ENCODE peak calls at places on chromosomes 4 and X, in six cellular contexts. Y is cardiac muscle cell, E is H1, H is AG04449, U is PC-3, R is omental fat pad. Z is an unnamed sample.

GRCh38 chr4:19298998-19299397 is 952.7 kb upstream of the SLIT2 start:
- DNase-seq in Y (peak; percentile 6), E (no peak), H (no peak), U (no peak), R (no peak), Z (no peak)

GRCh38 chrX:10949541-10949940 is 161.6 kb upstream of the HCCS start:
- DNase-seq in Y (no peak), E (no peak), H (no peak), U (no peak), R (no peak), Z (no peak)

GRCh38 chr4:32025840-32026459 is 1305.8 kb downstream of the PCDH7 start:
- DNase-seq in Y (peak; percentile 51), E (no peak), H (no peak), U (peak; percentile 51), R (no peak), Z (no peak)

GRCh38 chrX:108081110-108081509 is 10.2 kb downstream of the PSMD10 start:
- DNase-seq in Y (no peak), E (no peak), H (no peak), U (no peak), R (no peak), Z (no peak)

GRCh38 chr4:10611673-10612072 is 72.9 kb downstream of the CLNK start:
- DNase-seq in Y (peak; percentile 87), E (no peak), H (no peak), U (peak; percentile 88), R (no peak), Z (no peak)

GRCh38 chr4:73764513-73764912 is 24.1 kb downstream of the CXCL8 start:
- DNase-seq in Y (no peak), E (no peak), H (no peak), U (peak; percentile 72), R (no peak), Z (no peak)

GRCh38 chr4:5808081-5808741 is 84.7 kb downstream of the CRMP1 start:
- DNase-seq in Y (peak; percentile 24), E (no peak), H (no peak), U (no peak), R (no peak), Z (no peak)

GRCh38 chr4:169116270-169116901 is 106.3 kb upstream of the CBR4 start:
- DNase-seq in Y (peak; percentile 18), E (no peak), H (no peak), U (peak; percentile 46), R (no peak), Z (no peak)

GRCh38 chrX:22699591-22700091 is 300.1 kb upstream of the DDX53 start:
- DNase-seq in Y (no peak), E (no peak), H (peak; percentile 77), U (peak; percentile 2), R (no peak), Z (no peak)

GRCh38 chr4:23533859-23534258 is 356.0 kb downstream of the PPARGC1A start:
- DNase-seq in Y (no peak), E (no peak), H (no peak), U (no peak), R (no peak), Z (no peak)

GRCh38 chr4:68831642-68832041 is 15.8 kb downstream of the UGT2B10 start:
- DNase-seq in Y (no peak), E (no peak), H (no peak), U (no peak), R (no peak), Z (no peak)

GRCh38 chr4:124275-125081 is at the start of gene ZNF718:
- DNase-seq in Y (peak; percentile 98), E (peak; percentile 94), H (peak; percentile 84), U (peak; percentile 89), R (peak; percentile 99), Z (peak; percentile 92)

GRCh38 chrX:118727686-118728339 is 407 bp downstream of the IL13RA1 start:
- DNase-seq in Y (peak; percentile 39), E (no peak), H (no peak), U (peak; percentile 11), R (no peak), Z (peak; percentile 43)

GRCh38 chr4:40475609-40476008 is 140.5 kb downstream of the CHRNA9 start:
- DNase-seq in Y (no peak), E (no peak), H (no peak), U (no peak), R (no peak), Z (no peak)

GRCh38 chrX:154472685-154473632 is 6.1 kb downstream of the LAGE3 start:
- DNase-seq in Y (no peak), E (no peak), H (no peak), U (no peak), R (no peak), Z (no peak)

GRCh38 chr4:162506253-162506652 is 342.5 kb upstream of the FSTL5 start:
- DNase-seq in Y (peak; percentile 58), E (no peak), H (peak; percentile 9), U (peak; percentile 7), R (no peak), Z (no peak)

GRCh38 chr4:155666701-155667537 is at the start of gene GUCY1A1:
- DNase-seq in Y (peak; percentile 19), E (peak; percentile 67), H (no peak), U (peak; percentile 51), R (no peak), Z (peak; percentile 38)

DNA sequence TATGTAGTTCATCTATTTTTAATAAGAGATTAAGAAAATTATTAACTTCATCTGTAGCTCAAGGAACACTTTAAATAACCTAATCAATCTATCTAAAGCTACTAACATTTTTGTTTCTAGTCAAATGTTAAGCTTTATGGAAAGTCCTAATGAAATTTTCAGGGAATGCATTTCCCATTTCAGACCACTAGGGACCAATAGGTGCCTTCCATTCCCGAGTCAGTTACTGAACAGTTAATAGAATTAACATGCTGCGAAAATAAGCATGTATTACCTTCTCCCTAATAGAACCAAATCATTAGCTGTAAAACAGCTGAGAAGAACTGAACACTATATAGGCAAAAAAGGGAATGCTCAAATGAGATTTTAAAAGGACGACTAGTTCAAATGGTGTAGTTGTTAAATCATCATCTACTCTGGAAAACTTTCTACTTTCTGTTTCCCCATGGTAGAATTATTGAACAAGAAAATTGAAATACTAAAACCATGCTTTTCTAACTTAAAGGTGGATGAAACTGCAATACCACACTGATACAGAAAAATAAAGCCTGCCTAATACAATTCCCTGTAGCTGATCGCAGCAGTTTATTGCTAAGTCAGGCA is 22.5 kb downstream of the STX18 start:
- DNase-seq in Y (peak; percentile 38), E (no peak), H (no peak), U (peak; percentile 48), R (no peak), Z (no peak)
- TF ChIP-seq CTCF in Y (peak; percentile 69), E (peak; percentile 64), H (peak; percentile 54), U (peak; percentile 65), R (no peak), Z (peak; percentile 78)

DNA sequence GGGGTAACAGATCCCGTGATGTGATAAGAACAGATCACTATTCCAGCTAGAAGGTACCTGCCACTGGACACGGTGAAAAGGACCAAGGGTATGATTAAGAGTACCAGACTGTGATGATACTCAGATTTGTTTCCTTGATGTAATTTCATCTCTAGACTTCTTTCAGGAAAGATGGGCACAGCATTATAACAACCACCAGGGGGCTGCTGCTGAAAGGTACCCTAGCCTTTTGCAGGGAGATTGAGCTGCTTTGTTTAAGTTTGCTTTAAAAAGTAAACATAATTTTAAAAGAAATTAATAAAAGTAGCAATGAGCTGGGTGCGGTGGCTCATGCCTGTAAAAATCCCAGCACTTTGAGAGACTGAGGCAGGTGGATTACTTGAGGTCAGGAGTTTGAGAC is 145.4 kb downstream of the EMCN start:
- DNase-seq in Y (peak; percentile 24), E (peak; percentile 44), H (no peak), U (peak; percentile 30), R (no peak), Z (no peak)
- TF ChIP-seq CTCF in Y (peak; percentile 68), E (peak; percentile 57), H (peak; percentile 32), U (peak; percentile 59), R (no peak), Z (peak; percentile 56)

DNA sequence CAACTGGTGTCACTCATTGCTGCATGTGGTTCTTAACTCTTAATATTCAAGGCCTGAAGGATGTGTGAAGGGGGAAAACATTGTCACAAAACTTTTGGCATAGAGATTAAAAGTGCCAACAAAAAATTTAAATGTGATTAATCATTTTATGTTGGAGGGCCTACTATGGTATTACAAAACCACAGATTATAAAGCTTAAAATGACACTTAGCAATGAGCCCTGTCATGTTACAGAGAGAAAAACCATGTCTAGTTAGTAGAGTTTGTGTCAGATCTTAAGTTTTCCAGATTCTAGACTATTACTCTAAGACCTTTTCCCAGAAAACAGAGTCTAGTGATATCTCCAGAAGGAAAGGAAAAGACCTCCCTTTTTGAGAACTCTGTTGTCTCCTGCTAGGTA is 239.1 kb upstream of the DKK2 start:
- DNase-seq in Y (no peak), E (no peak), H (no peak), U (no peak), R (no peak), Z (no peak)
- TF ChIP-seq CTCF in Y (no peak), E (no peak), H (no peak), U (no peak), R (no peak), Z (no peak)

DNA sequence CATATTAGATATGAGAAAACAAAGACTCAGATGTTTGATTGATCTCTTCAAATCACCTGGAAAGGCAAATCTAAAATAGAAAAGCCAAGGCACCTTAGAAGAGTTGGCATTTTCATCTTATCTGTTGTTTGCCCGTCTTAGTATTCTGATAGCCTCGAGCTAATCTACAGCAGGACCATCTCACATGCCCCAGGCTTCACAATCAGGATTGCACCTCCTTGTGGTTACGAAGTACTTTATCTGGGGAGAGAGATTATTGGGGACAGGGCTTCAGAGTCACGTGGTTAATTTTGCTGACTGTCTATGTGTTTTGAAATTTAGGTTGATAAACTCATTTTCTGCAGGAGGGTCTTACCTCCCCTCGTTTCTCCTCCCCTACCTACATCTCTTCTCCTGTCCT is 313.1 kb upstream of the ANXA10 start:
- DNase-seq in Y (peak; percentile 14), E (no peak), H (no peak), U (no peak), R (no peak), Z (no peak)
- TF ChIP-seq CTCF in Y (no peak), E (peak; percentile 22), H (no peak), U (peak; percentile 19), R (no peak), Z (no peak)

GRCh38 chr4:139530833-139531427 is 25.1 kb downstream of the SETD7 start:
- DNase-seq in Y (peak; percentile 59), E (peak; percentile 91), H (no peak), U (peak; percentile 49), R (peak; percentile 44), Z (no peak)
- TF ChIP-seq CTCF in Y (peak; percentile 64), E (peak; percentile 85), H (peak; percentile 54), U (peak; percentile 61), R (no peak), Z (peak; percentile 36)

DNA sequence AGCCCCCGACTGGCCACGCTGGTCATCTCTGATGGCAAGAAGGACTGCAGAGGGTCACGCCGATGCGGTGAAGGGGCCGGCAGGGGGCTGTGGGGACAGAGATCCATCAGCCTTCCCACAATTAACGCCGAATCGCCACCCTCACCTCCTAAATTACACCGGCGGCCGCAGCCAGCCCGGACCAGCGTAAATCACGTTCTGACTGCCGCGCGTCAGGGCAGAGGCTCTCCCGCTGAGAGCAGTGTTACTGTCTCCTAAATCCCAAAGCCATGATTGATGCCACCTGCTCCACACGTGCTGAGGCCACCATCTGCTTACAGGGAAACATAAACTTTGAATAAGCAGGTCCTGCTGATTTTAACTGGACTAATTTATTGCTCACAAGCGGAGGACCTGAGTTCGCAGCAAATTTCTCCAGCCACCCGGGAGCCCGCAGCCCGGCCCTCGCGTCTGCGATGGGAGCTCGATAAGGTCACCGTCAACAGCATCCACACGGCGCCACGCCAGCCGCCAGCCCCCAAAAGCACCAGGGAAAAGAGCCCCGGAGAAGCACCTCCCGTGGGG is 127.3 kb upstream of the NKX1-1 start:
- DNase-seq in Y (no peak), E (no peak), H (no peak), U (no peak), R (no peak), Z (no peak)
- TF ChIP-seq CTCF in Y (no peak), E (no peak), H (no peak), U (no peak), R (no peak), Z (no peak)